ENCODE peak calls at places on chromosomes 4 and X, in four cellular contexts. One of them, this sample, is unnamed.
A peak's percentile ranks its signal among the peaks of the same experiment; 100 is the strongest.

GRCh38 chr4:7335363-7336066 is 99.2 kb downstream of the PSAPL1 start:
- DNase-seq in RCC 7860: peak; percentile 17
- DNase-seq in cardiac fibroblast: peak; percentile 41
- DNase-seq in endothelial cell: peak; percentile 88
- DNase-seq in this sample: no peak

GRCh38 chrX:152601848-152602616 is 35.7 kb upstream of the GABRQ start:
- DNase-seq in endothelial cell: peak; percentile 2
- DNase-seq in RCC 7860: no peak
- DNase-seq in cardiac fibroblast: no peak
- DNase-seq in this sample: no peak

GRCh38 chrX:83512111-83512510 is 4.0 kb downstream of the POU3F4 start:
- DNase-seq in RCC 7860: no peak
- DNase-seq in endothelial cell: no peak
- DNase-seq in cardiac fibroblast: no peak
- DNase-seq in this sample: no peak

GRCh38 chr4:6319530-6320150 is 50.0 kb downstream of the WFS1 start:
- DNase-seq in RCC 7860: no peak
- DNase-seq in endothelial cell: no peak
- DNase-seq in cardiac fibroblast: no peak
- DNase-seq in this sample: no peak

GRCh38 chr4:125322363-125322730 is 7.6 kb downstream of the FAT4 start:
- DNase-seq in endothelial cell: no peak
- DNase-seq in cardiac fibroblast: peak; percentile 71
- DNase-seq in RCC 7860: no peak
- DNase-seq in this sample: no peak

GRCh38 chr4:55125763-55126541 is 557 bp upstream of the KDR start:
- DNase-seq in RCC 7860: no peak
- DNase-seq in cardiac fibroblast: peak; percentile 33
- DNase-seq in endothelial cell: no peak
- DNase-seq in this sample: no peak

GRCh38 chr4:60326735-60327134 is 873.4 kb upstream of the ADGRL3 start:
- DNase-seq in endothelial cell: no peak
- DNase-seq in cardiac fibroblast: no peak
- DNase-seq in RCC 7860: no peak
- DNase-seq in this sample: no peak

GRCh38 chr4:101221294-101221693 is 126.0 kb downstream of the PPP3CA start:
- DNase-seq in RCC 7860: no peak
- DNase-seq in endothelial cell: no peak
- DNase-seq in cardiac fibroblast: no peak
- DNase-seq in this sample: no peak

GRCh38 chrX:74550295-74550802 is 64.1 kb downstream of the RLIM start:
- DNase-seq in RCC 7860: peak; percentile 51
- DNase-seq in endothelial cell: peak; percentile 80
- DNase-seq in cardiac fibroblast: peak; percentile 81
- DNase-seq in this sample: peak; percentile 96

GRCh38 chr4:130722370-130722769 is 1626.4 kb downstream of the C4orf33 start:
- DNase-seq in endothelial cell: no peak
- DNase-seq in RCC 7860: no peak
- DNase-seq in cardiac fibroblast: no peak
- DNase-seq in this sample: no peak

GRCh38 chrX:39859991-39860861 is 237.5 kb downstream of the BCOR start:
- DNase-seq in endothelial cell: no peak
- DNase-seq in RCC 7860: peak; percentile 65
- DNase-seq in cardiac fibroblast: peak; percentile 75
- DNase-seq in this sample: no peak

GRCh38 chr4:23904639-23905061 is 14.8 kb upstream of the PPARGC1A start:
- DNase-seq in RCC 7860: no peak
- DNase-seq in cardiac fibroblast: no peak
- DNase-seq in endothelial cell: no peak
- DNase-seq in this sample: no peak

GRCh38 chrX:116863029-116863428 is 400.3 kb upstream of the CT83 start:
- DNase-seq in endothelial cell: no peak
- DNase-seq in cardiac fibroblast: no peak
- DNase-seq in RCC 7860: no peak
- DNase-seq in this sample: no peak

GRCh38 chr4:127732623-127733199 is 2.5 kb downstream of the SLC25A31 start:
- DNase-seq in endothelial cell: no peak
- DNase-seq in cardiac fibroblast: peak; percentile 68
- DNase-seq in RCC 7860: peak; percentile 50
- DNase-seq in this sample: no peak

GRCh38 chr4:145755802-145756201 is 75.9 kb downstream of the C4orf51 start:
- DNase-seq in cardiac fibroblast: peak; percentile 9
- DNase-seq in endothelial cell: no peak
- DNase-seq in RCC 7860: no peak
- DNase-seq in this sample: no peak

GRCh38 chrX:140723251-140723650 is 13.7 kb downstream of the LINC00632 start:
- DNase-seq in RCC 7860: no peak
- DNase-seq in endothelial cell: no peak
- DNase-seq in cardiac fibroblast: peak; percentile 5
- DNase-seq in this sample: no peak

GRCh38 chr4:73676881-73677323 is 56.7 kb upstream of the RASSF6 start:
- DNase-seq in RCC 7860: peak; percentile 80
- DNase-seq in cardiac fibroblast: peak; percentile 65
- DNase-seq in endothelial cell: no peak
- DNase-seq in this sample: no peak

GRCh38 chr4:172147702-172148101 is 334.5 kb downstream of the GALNTL6 start:
- DNase-seq in cardiac fibroblast: no peak
- DNase-seq in RCC 7860: no peak
- DNase-seq in endothelial cell: no peak
- DNase-seq in this sample: no peak

GRCh38 chrX:137916090-137916746 is 350.3 kb downstream of the ZIC3 start:
- DNase-seq in endothelial cell: no peak
- DNase-seq in RCC 7860: no peak
- DNase-seq in cardiac fibroblast: no peak
- DNase-seq in this sample: no peak

GRCh38 chr4:80484707-80485106 is 149.2 kb downstream of the CFAP299 start:
- DNase-seq in endothelial cell: no peak
- DNase-seq in RCC 7860: no peak
- DNase-seq in cardiac fibroblast: no peak
- DNase-seq in this sample: no peak

GRCh38 chr4:2412534-2412884 is 5.9 kb downstream of the ZFYVE28 start:
- DNase-seq in RCC 7860: no peak
- DNase-seq in endothelial cell: no peak
- DNase-seq in cardiac fibroblast: no peak
- DNase-seq in this sample: no peak

GRCh38 chrX:10230222-10230621 is 73.4 kb downstream of the CLCN4 start:
- DNase-seq in endothelial cell: no peak
- DNase-seq in RCC 7860: no peak
- DNase-seq in cardiac fibroblast: no peak
- DNase-seq in this sample: no peak

GRCh38 chr4:113981591-113981990 is 2.1 kb upstream of the ARSJ start:
- DNase-seq in RCC 7860: no peak
- DNase-seq in endothelial cell: no peak
- DNase-seq in cardiac fibroblast: no peak
- DNase-seq in this sample: no peak

GRCh38 chr4:2637956-2638552 is 101.6 kb downstream of the FAM193A start:
- DNase-seq in endothelial cell: no peak
- DNase-seq in cardiac fibroblast: no peak
- DNase-seq in RCC 7860: no peak
- DNase-seq in this sample: no peak

This sample was measured in lower leg skin.